ENCODE peak calls at places on chromosome 13, in six cellular contexts. V is thyroid gland, Z is spleen, L is NB4, R is IMR-90, K is heart left ventricle. N is an unnamed sample.

GRCh38 chr13:54433511-54434206 is 1405.0 kb downstream of the OLFM4 start:
- DNase-seq in L (no peak), V (no peak), Z (no peak), R (no peak), K (no peak), N (no peak)

GRCh38 chr13:99103536-99103935 is 97.1 kb upstream of the UBAC2 start:
- DNase-seq in R (no peak), Z (no peak), V (no peak), L (no peak), K (no peak), N (no peak)

GRCh38 chr13:72849571-72849970 is 67.6 kb downstream of the PIBF1 start:
- DNase-seq in V (no peak), K (no peak), Z (no peak), R (peak), L (no peak), N (no peak)

GRCh38 chr13:28047784-28048388 is 52.5 kb downstream of the FLT3 start:
- DNase-seq in R (peak), Z (no peak), L (peak), V (no peak), K (no peak), N (no peak)

GRCh38 chr13:114131581-114132418 is 623 bp downstream of the RASA3 start:
- DNase-seq in V (peak), R (no peak), K (no peak), Z (peak), L (peak), N (no peak)

GRCh38 chr13:49585220-49586157 is at the start of gene RCBTB1:
- DNase-seq in L (peak), V (peak), R (peak), Z (peak), K (peak), N (peak)

GRCh38 chr13:106110241-106110855 is 425.1 kb downstream of the EFNB2 start:
- DNase-seq in Z (no peak), L (no peak), V (no peak), R (peak), K (no peak), N (no peak)

GRCh38 chr13:102670130-102670529 is 24.7 kb downstream of the METTL21C start:
- DNase-seq in V (no peak), Z (no peak), L (no peak), R (no peak), K (no peak), N (no peak)

GRCh38 chr13:35787937-35788336 is 311.4 kb upstream of the MAB21L1 start:
- DNase-seq in V (no peak), K (no peak), R (no peak), Z (no peak), L (no peak), N (no peak)

GRCh38 chr13:51339354-51339753 is at the start of gene SERPINE3:
- DNase-seq in K (no peak), R (no peak), L (no peak), V (no peak), Z (no peak), N (no peak)

GRCh38 chr13:51341232-51341631 is 1.7 kb downstream of the SERPINE3 start:
- DNase-seq in Z (no peak), V (no peak), K (no peak), R (no peak), L (no peak), N (no peak)

GRCh38 chr13:51341804-51342203 is 2.3 kb downstream of the SERPINE3 start:
- DNase-seq in R (no peak), L (no peak), V (no peak), K (no peak), Z (no peak), N (no peak)

GRCh38 chr13:51342706-51343105 is 3.2 kb downstream of the SERPINE3 start:
- DNase-seq in L (no peak), R (peak), Z (no peak), K (no peak), V (no peak), N (no peak)

GRCh38 chr13:51339952-51340732 is 651 bp downstream of the SERPINE3 start:
- DNase-seq in K (no peak), V (no peak), L (no peak), R (peak), Z (no peak), N (no peak)
- H3K4me3 ChIP-seq in K (no peak), V (no peak), L (no peak), R (no peak), Z (no peak), N (no peak)

DNA sequence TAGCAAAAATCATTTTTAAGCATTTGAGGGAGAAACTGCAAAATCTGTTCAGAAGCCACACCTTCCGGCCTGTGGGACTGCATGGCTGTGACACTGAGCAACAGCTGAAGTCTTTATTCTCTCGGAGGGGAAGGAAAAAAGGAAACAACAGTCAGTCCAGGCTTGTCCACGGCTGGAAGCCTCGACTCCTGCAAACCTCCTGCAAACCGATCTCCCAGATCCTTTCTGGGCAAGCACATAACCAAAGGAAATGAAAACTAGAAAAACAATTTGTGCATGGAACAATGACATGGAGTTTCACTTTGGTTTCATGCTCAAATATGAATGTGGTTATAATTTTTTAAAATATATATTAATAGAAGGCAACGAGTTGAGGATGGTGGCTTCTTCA is 1.0 kb downstream of the COL4A1 start:
- DNase-seq in Z (no peak), V (peak), L (no peak), R (no peak), K (no peak), N (no peak)
- TF ChIP-seq POLR2A in Z (no peak), V (peak), L (no peak), R (peak), K (peak), N (peak)

DNA sequence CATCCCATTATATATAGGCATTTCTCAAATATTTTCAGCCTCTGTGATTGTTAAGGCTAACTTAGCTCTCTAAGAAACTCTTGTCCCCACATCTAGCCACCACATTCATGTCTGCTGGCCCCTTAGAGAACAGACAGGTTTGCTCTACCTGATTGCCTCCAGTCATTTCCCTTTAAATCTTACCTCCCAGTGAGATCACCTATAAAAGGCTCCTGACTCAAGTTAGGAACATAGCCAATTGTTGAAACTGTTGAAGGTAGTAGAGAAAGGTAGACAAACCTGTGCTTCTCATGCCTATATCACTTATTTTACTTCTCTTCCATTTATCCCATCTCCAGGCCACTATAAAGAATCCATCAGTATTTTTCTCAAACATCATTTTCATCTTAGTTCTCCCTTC is 771.4 kb downstream of the DIAPH3 start:
- DNase-seq in V (no peak), Z (no peak), K (no peak), R (no peak), L (no peak), N (no peak)
- TF ChIP-seq CTCF in V (no peak), Z (no peak), K (no peak), R (no peak), L (no peak), N (no peak)

GRCh38 chr13:51728275-51728673 is 75.7 kb downstream of the DHRS12 start:
- DNase-seq in R (no peak), L (peak), V (no peak), Z (no peak), K (no peak), N (no peak)

GRCh38 chr13:51728972-51729371 is 75.0 kb downstream of the DHRS12 start:
- DNase-seq in R (peak), L (peak), K (no peak), Z (no peak), V (no peak), N (no peak)

GRCh38 chr13:51724721-51725120 is 79.2 kb downstream of the DHRS12 start:
- DNase-seq in R (peak), K (no peak), L (no peak), Z (no peak), V (no peak), N (no peak)

GRCh38 chr13:51727634-51728274 is 76.2 kb downstream of the DHRS12 start:
- DNase-seq in L (peak), V (no peak), Z (no peak), R (no peak), K (no peak), N (no peak)

DNA sequence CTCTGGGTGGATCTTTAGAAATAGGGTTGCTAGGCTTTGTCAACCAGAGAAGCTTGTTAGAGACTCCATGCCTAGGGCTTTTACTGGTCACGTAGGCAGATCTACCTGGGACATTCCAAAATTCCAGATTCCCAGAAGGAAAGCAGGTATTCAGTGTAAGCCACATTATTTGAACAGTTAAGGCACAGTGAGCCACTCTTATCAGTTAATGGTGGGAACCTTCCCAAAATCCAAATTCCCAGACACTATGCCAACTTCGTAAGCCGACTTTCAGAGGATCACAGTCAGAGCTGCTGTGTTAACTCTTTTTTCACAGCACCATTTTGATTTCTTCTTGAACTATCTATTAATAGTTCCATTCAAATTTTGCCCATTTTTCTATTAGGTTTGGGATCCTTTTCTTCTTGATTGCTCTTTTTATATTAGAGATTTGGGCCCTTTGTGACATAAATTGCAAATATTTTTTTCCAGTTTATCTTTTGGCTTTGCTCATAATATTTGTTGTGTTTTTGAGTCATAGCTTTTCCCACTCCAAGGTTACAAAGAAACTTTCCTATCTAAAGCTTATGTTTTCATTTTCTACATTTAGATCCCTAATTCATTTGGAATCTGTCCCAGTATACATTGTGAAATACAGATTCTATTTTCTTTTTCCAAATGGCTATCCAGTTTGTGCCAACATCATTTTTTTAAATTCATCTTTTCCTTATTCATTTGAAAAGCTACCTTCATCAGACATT is 77.3 kb downstream of the DHRS12 start:
- DNase-seq in L (no peak), V (no peak), Z (no peak), R (peak), K (no peak), N (no peak)
- H3K4me3 ChIP-seq in L (peak), V (no peak), Z (no peak), R (no peak), K (no peak), N (no peak)

DNA sequence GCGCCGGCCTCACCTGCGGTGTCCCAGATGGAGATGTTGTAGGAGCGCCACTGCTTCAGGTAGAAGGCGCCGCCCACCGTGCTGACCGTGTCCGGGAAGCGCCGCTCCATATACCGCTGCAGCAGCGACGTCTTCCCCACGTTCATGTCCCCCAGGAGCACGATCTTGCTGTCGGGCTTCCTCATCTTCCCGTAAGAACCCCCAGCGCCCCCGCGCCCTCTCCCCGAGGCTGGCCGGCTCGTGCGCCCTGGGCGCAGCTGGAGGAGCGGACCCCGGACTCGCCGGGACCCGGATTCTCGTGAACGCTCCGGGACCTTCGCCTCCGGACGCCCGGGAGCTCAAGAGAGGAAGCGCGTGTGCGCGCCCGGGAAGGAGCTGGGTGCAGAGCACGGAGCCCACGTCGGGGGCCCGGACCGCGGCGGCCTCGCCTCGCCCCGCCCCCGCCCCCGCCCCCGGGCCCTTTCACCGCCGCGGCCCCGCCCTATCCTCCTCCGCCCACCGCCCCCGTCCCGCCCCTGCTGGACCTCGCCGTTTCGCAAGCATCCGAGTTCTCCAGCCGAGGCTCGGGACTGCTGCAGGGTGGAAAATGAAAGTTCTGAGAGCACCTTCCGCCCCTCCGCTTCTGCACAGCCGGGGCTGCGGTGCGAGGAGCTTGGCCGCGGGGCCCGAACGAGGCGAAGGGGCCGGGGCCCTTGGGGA is at the start of gene RAB20:
- DNase-seq in V (peak), K (peak), L (peak), R (peak), Z (peak), N (peak)
- TF ChIP-seq POLR2A in V (peak), K (peak), L (peak), R (no peak), Z (peak), N (no peak)

DNA sequence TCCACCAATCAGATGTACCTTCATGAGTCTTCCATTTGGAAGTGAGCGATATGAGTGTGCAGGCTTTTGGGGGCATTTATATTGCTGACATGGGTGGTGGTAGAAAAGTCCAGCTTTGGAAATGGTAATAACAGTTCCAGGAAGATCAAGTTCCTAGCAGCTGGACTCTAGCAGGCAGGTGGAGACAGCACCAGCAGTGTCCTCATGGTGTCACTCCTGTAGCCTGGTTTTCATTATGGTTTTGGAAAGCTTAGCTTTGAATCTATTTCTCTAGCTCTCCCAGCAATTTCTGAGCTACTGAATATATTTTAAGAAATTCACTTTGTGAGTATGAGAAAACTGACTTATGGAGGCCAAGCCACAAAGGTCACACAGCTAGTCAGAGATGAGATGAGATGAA is 523.2 kb upstream of the HTR2A start:
- DNase-seq in L (no peak), V (no peak), R (peak), Z (no peak), K (no peak), N (no peak)
- TF ChIP-seq CTCF in L (no peak), V (no peak), R (peak), Z (no peak), K (peak), N (no peak)

DNA sequence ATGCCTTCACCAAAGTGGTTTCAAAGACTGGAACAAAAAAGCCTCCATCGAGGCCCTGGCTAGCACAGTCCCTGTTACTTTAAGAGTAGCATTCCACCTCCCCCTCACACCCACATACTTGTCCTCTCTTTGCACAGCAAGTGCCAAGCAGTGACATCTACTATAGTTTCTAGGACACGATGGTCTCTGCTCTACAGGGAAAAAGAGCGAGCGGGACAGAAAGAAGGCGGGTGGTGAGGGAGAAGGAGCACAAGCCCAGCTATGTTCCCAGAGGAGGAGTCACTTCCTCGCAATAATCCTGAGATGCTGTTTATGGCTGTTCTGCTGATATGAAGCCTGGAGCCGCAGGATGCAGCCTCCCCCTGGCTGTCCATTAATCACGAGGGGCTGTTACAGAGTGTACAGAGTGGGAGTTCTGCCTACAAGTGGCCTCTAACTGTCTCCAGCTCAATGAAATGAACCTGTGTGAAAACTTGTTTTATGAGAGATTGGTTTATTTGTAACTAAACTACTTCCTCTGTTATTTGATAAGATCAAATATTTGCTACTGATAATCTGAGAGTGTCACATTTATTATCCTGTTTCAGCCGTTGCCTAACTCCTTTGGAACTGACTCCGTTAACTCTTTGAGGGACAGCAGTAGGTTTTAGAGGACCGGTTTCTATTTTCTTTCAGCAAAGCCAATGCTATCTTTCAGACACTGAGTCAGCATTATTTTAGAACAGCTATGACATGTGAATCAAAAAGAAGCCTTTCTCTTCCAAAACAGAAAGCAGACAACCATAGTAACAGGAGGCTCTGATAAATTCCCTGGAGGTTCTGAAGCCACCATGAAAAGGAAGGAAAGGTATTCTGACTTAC is 208.0 kb downstream of the SPRY2 start:
- DNase-seq in K (no peak), L (peak), R (peak), V (peak), Z (no peak), N (peak)
- H3K4me3 ChIP-seq in K (peak), L (no peak), R (peak), V (peak), Z (no peak), N (peak)

GRCh38 chr13:43629691-43630480 is 156.9 kb downstream of the ENOX1 start:
- DNase-seq in K (no peak), L (peak), V (no peak), R (peak), Z (no peak), N (no peak)

GRCh38 chr13:43626994-43627393 is 159.8 kb downstream of the ENOX1 start:
- DNase-seq in L (no peak), V (no peak), K (no peak), Z (no peak), R (no peak), N (no peak)
- TF ChIP-seq POLR2A in L (no peak), V (no peak), K (no peak), Z (no peak), R (no peak), N (no peak)

N was measured in tibial nerve.